ENCODE peak calls at places on chromosomes 4 and X, in six cellular contexts. L, R, V, B, W and Q are unnamed samples.

GRCh38 chrX:41339148-41339547 is 5.2 kb downstream of the DDX3X start:
- DNase-seq in L (no peak), R (no peak), V (no peak), B (no peak), W (no peak), Q (no peak)

GRCh38 chrX:17036172-17036961 is 89.9 kb downstream of the REPS2 start:
- DNase-seq in L (no peak), R (no peak), V (no peak), B (no peak), W (no peak), Q (no peak)

GRCh38 chr4:126777649-126778048 is 855.1 kb upstream of the INTU start:
- DNase-seq in L (no peak), R (peak), V (no peak), B (no peak), W (no peak), Q (no peak)

GRCh38 chr4:48255130-48255958 is 14.3 kb downstream of the TEC start:
- DNase-seq in L (no peak), R (no peak), V (no peak), B (no peak), W (no peak), Q (no peak)

GRCh38 chr4:188145626-188146025 is 6.4 kb downstream of the TRIML1 start:
- DNase-seq in L (no peak), R (no peak), V (no peak), B (no peak), W (no peak), Q (no peak)

GRCh38 chr4:7190668-7191545 is 1.4 kb upstream of the SORCS2 start:
- DNase-seq in L (peak), R (no peak), V (no peak), B (no peak), W (no peak), Q (no peak)

GRCh38 chr4:17336524-17336941 is 175.4 kb downstream of the QDPR start:
- DNase-seq in L (no peak), R (no peak), V (no peak), B (peak), W (no peak), Q (no peak)

GRCh38 chr4:76758290-76758882 is 139.6 kb downstream of the SOWAHB start:
- DNase-seq in L (no peak), R (peak), V (no peak), B (no peak), W (no peak), Q (no peak)

GRCh38 chr4:113633467-113633866 is 128.1 kb downstream of the CAMK2D start:
- DNase-seq in L (no peak), R (no peak), V (no peak), B (no peak), W (no peak), Q (no peak)

GRCh38 chr4:86961605-86962295 is 26.9 kb downstream of the AFF1 start:
- DNase-seq in L (no peak), R (no peak), V (no peak), B (no peak), W (no peak), Q (no peak)

GRCh38 chr4:37825943-37826281 is 574 bp upstream of the PGM2 start:
- DNase-seq in L (peak), R (no peak), V (no peak), B (no peak), W (no peak), Q (no peak)

GRCh38 chr4:141587897-141588296 is 48.5 kb upstream of the IL15 start:
- DNase-seq in L (no peak), R (no peak), V (no peak), B (no peak), W (no peak), Q (no peak)

GRCh38 chrX:120147537-120147936 is 10.9 kb upstream of the RHOXF2 start:
- DNase-seq in L (no peak), R (no peak), V (no peak), B (no peak), W (no peak), Q (no peak)

GRCh38 chrX:31590581-31591113 is 518.8 kb upstream of the FTHL17 start:
- DNase-seq in L (no peak), R (peak), V (no peak), B (no peak), W (no peak), Q (no peak)

GRCh38 chr4:104942990-104943758 is 203.5 kb upstream of the TET2 start:
- DNase-seq in L (no peak), R (peak), V (no peak), B (peak), W (no peak), Q (no peak)

GRCh38 chr4:170875868-170876267 is 786.1 kb upstream of the AADAT start:
- DNase-seq in L (no peak), R (no peak), V (no peak), B (no peak), W (no peak), Q (no peak)
- TF ChIP-seq CTCF in L (peak), R (no peak), V (peak), B (no peak), W (no peak), Q (peak)

DNA sequence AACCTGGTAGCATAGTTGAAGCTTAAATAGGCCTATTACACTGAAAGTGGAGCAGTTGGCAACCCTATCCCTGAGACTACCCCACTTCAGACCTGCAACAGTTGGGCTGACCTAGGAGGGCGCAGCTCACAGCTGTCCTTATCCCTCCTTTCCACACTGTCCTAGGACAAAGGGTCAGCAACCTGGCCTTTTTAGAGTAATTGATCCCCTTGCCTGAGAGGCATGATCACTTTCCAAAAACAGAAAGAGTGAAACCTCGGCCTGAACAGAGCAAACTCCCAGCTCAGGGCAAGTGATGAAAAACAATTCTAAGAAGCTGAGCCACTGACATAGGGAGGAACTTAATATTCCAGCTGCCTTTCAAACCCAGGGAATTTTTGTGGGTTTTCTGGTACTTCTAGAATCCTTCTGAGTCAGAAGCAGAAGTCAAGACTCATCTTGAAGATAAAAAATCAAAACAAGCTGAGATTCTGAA is 94.9 kb upstream of the MYOZ2 start:
- DNase-seq in L (peak), R (peak), V (no peak), B (no peak), W (no peak), Q (no peak)
- TF ChIP-seq CTCF in L (no peak), R (no peak), V (no peak), B (no peak), W (no peak), Q (no peak)

DNA sequence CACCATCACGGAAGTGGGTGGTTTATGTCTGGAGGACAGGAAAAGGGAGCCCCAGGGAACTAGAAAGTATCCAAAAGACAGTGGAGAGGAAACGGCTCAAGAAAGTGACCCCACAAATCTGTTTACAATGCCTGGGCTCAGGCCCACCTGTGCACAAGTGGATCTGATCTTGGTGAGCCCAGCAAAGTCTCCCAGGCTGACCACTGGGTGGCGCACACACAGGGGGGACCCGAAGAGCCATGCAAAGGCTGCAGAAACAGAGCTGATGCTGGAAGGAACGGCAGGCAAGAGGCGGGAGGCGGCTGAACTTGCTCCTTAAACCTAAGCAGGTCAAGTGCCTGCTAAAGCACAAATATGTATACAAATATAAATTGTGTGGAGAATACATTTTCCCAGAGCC is 9.6 kb downstream of the HAUS7 start:
- DNase-seq in L (peak), R (peak), V (peak), B (peak), W (no peak), Q (peak)
- TF ChIP-seq CTCF in L (peak), R (peak), V (peak), B (peak), W (peak), Q (peak)

GRCh38 chr4:159400782-159401712 is 298.2 kb downstream of the RAPGEF2 start:
- DNase-seq in L (no peak), R (peak), V (no peak), B (no peak), W (no peak), Q (no peak)

GRCh38 chr4:159396151-159396550 is 293.3 kb downstream of the RAPGEF2 start:
- DNase-seq in L (no peak), R (no peak), V (no peak), B (no peak), W (no peak), Q (no peak)

GRCh38 chr4:159395693-159396092 is 292.8 kb downstream of the RAPGEF2 start:
- DNase-seq in L (no peak), R (no peak), V (no peak), B (no peak), W (no peak), Q (no peak)

GRCh38 chr4:159401791-159402380 is 299.0 kb downstream of the RAPGEF2 start:
- DNase-seq in L (no peak), R (peak), V (no peak), B (no peak), W (no peak), Q (no peak)

DNA sequence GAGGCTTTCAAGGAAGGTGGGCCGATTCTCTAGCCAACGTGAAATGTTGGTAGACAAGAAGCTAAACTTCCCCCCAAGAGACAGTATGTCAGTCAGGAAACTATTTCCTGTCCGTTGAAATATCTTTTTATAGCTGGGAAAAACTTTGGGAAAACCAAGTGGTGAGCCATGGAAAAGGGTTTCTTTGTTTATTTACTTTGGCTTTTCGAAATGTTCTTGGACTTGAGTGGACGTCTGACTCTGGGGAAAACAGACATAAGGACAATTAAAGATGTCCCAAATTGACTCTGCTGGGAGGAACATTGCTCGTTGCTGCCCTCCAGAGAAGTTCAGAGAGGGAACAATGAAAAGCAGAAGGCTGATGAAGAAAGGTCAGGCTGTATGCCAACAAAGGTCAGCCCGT is 295.4 kb downstream of the RAPGEF2 start:
- DNase-seq in L (no peak), R (no peak), V (no peak), B (no peak), W (no peak), Q (no peak)
- TF ChIP-seq CTCF in L (no peak), R (no peak), V (no peak), B (no peak), W (peak), Q (no peak)

GRCh38 chr4:55055529-55055928 is 69.9 kb downstream of the KDR start:
- DNase-seq in L (no peak), R (no peak), V (no peak), B (no peak), W (no peak), Q (no peak)
- TF ChIP-seq CTCF in L (no peak), R (no peak), V (no peak), B (no peak), W (no peak), Q (no peak)

GRCh38 chr4:109325698-109326097 is 23.2 kb upstream of the COL25A1 start:
- DNase-seq in L (no peak), R (no peak), V (no peak), B (no peak), W (no peak), Q (no peak)
- TF ChIP-seq CTCF in L (no peak), R (no peak), V (no peak), B (no peak), W (no peak), Q (no peak)

DNA sequence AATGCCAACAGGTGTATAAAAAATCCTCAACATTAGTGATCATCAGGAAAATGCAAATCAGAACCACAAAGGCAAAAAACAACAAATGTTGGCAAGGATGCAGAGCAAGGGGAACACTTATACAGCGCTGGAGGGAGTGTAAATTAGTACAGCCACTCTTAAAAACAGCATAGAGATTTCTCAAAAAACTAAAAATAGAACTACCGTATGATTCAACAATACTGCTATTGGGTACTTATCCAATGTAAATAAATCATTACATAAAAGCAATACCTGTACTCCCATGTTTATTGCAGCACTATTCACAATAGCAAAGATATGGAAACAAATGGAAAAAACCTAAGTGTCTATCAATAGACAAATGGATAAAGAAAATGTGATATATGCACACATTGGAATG is 171.3 kb downstream of the SLC7A11 start:
- DNase-seq in L (no peak), R (no peak), V (no peak), B (no peak), W (no peak), Q (no peak)
- TF ChIP-seq CTCF in L (no peak), R (no peak), V (no peak), B (no peak), W (no peak), Q (no peak)